ENCODE peak calls at places on chromosome 7, in ten cellular contexts. One of them, this sample, is unnamed.

GRCh38 chr7:118870187-118870586 is 645.7 kb downstream of the ANKRD7 start:
- DNase-seq in IMR-90: no peak
- DNase-seq in A549: peak; percentile 5
- DNase-seq in ovary: no peak
- DNase-seq in H54: no peak
- DNase-seq in prostate gland: no peak
- DNase-seq in transverse colon: no peak
- DNase-seq in uterus: no peak
- DNase-seq in adrenal gland: no peak
- DNase-seq in HCT116: peak; percentile 12
- DNase-seq in this sample: no peak

GRCh38 chr7:139823855-139824670 is 5.0 kb upstream of the TBXAS1 start:
- DNase-seq in uterus: peak; percentile 44
- DNase-seq in adrenal gland: no peak
- DNase-seq in A549: no peak
- DNase-seq in H54: no peak
- DNase-seq in HCT116: no peak
- DNase-seq in prostate gland: no peak
- DNase-seq in IMR-90: peak; percentile 90
- DNase-seq in ovary: peak; percentile 20
- DNase-seq in transverse colon: no peak
- DNase-seq in this sample: no peak

GRCh38 chr7:78279035-78279434 is 480.5 kb downstream of the PHTF2 start:
- DNase-seq in transverse colon: no peak
- DNase-seq in adrenal gland: no peak
- DNase-seq in prostate gland: no peak
- DNase-seq in IMR-90: peak; percentile 91
- DNase-seq in A549: no peak
- DNase-seq in uterus: no peak
- DNase-seq in HCT116: no peak
- DNase-seq in ovary: no peak
- DNase-seq in H54: peak; percentile 23
- DNase-seq in this sample: no peak

GRCh38 chr7:85232068-85232467 is 45.2 kb upstream of the SEMA3D start:
- DNase-seq in ovary: no peak
- DNase-seq in A549: no peak
- DNase-seq in HCT116: no peak
- DNase-seq in transverse colon: no peak
- DNase-seq in prostate gland: no peak
- DNase-seq in adrenal gland: no peak
- DNase-seq in H54: no peak
- DNase-seq in IMR-90: no peak
- DNase-seq in uterus: no peak
- DNase-seq in this sample: no peak

GRCh38 chr7:114959931-114960330 is 38.0 kb downstream of the MDFIC start:
- DNase-seq in A549: no peak
- DNase-seq in adrenal gland: no peak
- DNase-seq in uterus: no peak
- DNase-seq in H54: no peak
- DNase-seq in ovary: no peak
- DNase-seq in transverse colon: no peak
- DNase-seq in HCT116: no peak
- DNase-seq in IMR-90: peak; percentile 52
- DNase-seq in prostate gland: no peak
- DNase-seq in this sample: no peak

GRCh38 chr7:20784311-20785210 is 2.1 kb downstream of the SP8 start:
- DNase-seq in transverse colon: no peak
- DNase-seq in uterus: no peak
- DNase-seq in prostate gland: no peak
- DNase-seq in ovary: no peak
- DNase-seq in adrenal gland: no peak
- DNase-seq in A549: peak; percentile 40
- DNase-seq in HCT116: no peak
- DNase-seq in IMR-90: no peak
- DNase-seq in H54: no peak
- DNase-seq in this sample: no peak

GRCh38 chr7:8303904-8304528 is 42.0 kb upstream of the ICA1 start:
- DNase-seq in transverse colon: no peak
- DNase-seq in H54: no peak
- DNase-seq in prostate gland: no peak
- DNase-seq in A549: peak; percentile 56
- DNase-seq in IMR-90: no peak
- DNase-seq in uterus: no peak
- DNase-seq in ovary: no peak
- DNase-seq in adrenal gland: no peak
- DNase-seq in HCT116: peak; percentile 26
- DNase-seq in this sample: no peak

GRCh38 chr7:139396323-139396951 is 36.7 kb downstream of the LUC7L2 start:
- DNase-seq in ovary: no peak
- DNase-seq in HCT116: no peak
- DNase-seq in transverse colon: no peak
- DNase-seq in IMR-90: peak; percentile 13
- DNase-seq in uterus: no peak
- DNase-seq in prostate gland: no peak
- DNase-seq in H54: no peak
- DNase-seq in A549: no peak
- DNase-seq in adrenal gland: no peak
- DNase-seq in this sample: no peak

GRCh38 chr7:46131916-46132795 is 211.1 kb upstream of the IGFBP3 start:
- DNase-seq in IMR-90: no peak
- DNase-seq in transverse colon: no peak
- DNase-seq in adrenal gland: no peak
- DNase-seq in HCT116: no peak
- DNase-seq in ovary: no peak
- DNase-seq in A549: peak; percentile 40
- DNase-seq in uterus: no peak
- DNase-seq in prostate gland: no peak
- DNase-seq in H54: no peak
- DNase-seq in this sample: peak; percentile 61

GRCh38 chr7:65251851-65252620 is 121.6 kb upstream of the ZNF92 start:
- DNase-seq in HCT116: peak; percentile 71
- DNase-seq in adrenal gland: peak; percentile 54
- DNase-seq in transverse colon: no peak
- DNase-seq in IMR-90: peak; percentile 19
- DNase-seq in prostate gland: peak; percentile 14
- DNase-seq in ovary: no peak
- DNase-seq in uterus: peak; percentile 25
- DNase-seq in H54: peak; percentile 50
- DNase-seq in A549: peak; percentile 83
- DNase-seq in this sample: peak; percentile 64

GRCh38 chr7:70392282-70392681 is 739.7 kb upstream of the GALNT17 start:
- DNase-seq in A549: no peak
- DNase-seq in adrenal gland: no peak
- DNase-seq in transverse colon: no peak
- DNase-seq in uterus: no peak
- DNase-seq in HCT116: no peak
- DNase-seq in H54: no peak
- DNase-seq in prostate gland: no peak
- DNase-seq in ovary: no peak
- DNase-seq in IMR-90: no peak
- DNase-seq in this sample: no peak

GRCh38 chr7:34191041-34191440 is 285.7 kb downstream of the BMPER start:
- DNase-seq in ovary: no peak
- DNase-seq in A549: no peak
- DNase-seq in transverse colon: no peak
- DNase-seq in H54: no peak
- DNase-seq in IMR-90: no peak
- DNase-seq in uterus: no peak
- DNase-seq in adrenal gland: no peak
- DNase-seq in prostate gland: peak; percentile 63
- DNase-seq in HCT116: no peak
- DNase-seq in this sample: no peak

GRCh38 chr7:154835924-154836529 is 166.9 kb downstream of the PAXIP1 start:
- DNase-seq in H54: no peak
- DNase-seq in uterus: no peak
- DNase-seq in transverse colon: no peak
- DNase-seq in prostate gland: no peak
- DNase-seq in ovary: no peak
- DNase-seq in adrenal gland: no peak
- DNase-seq in IMR-90: no peak
- DNase-seq in HCT116: no peak
- DNase-seq in A549: no peak
- DNase-seq in this sample: no peak

GRCh38 chr7:134784251-134785049 is 5.0 kb downstream of the CALD1 start:
- DNase-seq in ovary: peak; percentile 43
- DNase-seq in adrenal gland: peak; percentile 8
- DNase-seq in H54: no peak
- DNase-seq in transverse colon: no peak
- DNase-seq in HCT116: no peak
- DNase-seq in uterus: peak; percentile 43
- DNase-seq in IMR-90: no peak
- DNase-seq in A549: no peak
- DNase-seq in prostate gland: no peak
- DNase-seq in this sample: peak; percentile 10
- TF ChIP-seq POLR2A in ovary: no peak
- TF ChIP-seq POLR2A in adrenal gland: no peak
- TF ChIP-seq POLR2A in H54: no peak
- TF ChIP-seq POLR2A in transverse colon: no peak
- TF ChIP-seq POLR2A in HCT116: no peak
- TF ChIP-seq POLR2A in uterus: no peak
- TF ChIP-seq POLR2A in IMR-90: no peak
- TF ChIP-seq POLR2A in A549: no peak
- TF ChIP-seq POLR2A in prostate gland: no peak
- TF ChIP-seq POLR2A in this sample: no peak

GRCh38 chr7:23533160-23533559 is 1.4 kb upstream of the TRA2A start:
- DNase-seq in transverse colon: no peak
- DNase-seq in adrenal gland: no peak
- DNase-seq in uterus: no peak
- DNase-seq in HCT116: no peak
- DNase-seq in prostate gland: no peak
- DNase-seq in H54: no peak
- DNase-seq in IMR-90: no peak
- DNase-seq in ovary: no peak
- DNase-seq in A549: no peak
- DNase-seq in this sample: no peak

GRCh38 chr7:23529262-23529859 is 2.4 kb downstream of the TRA2A start:
- DNase-seq in prostate gland: no peak
- DNase-seq in transverse colon: no peak
- DNase-seq in HCT116: no peak
- DNase-seq in uterus: no peak
- DNase-seq in A549: no peak
- DNase-seq in adrenal gland: no peak
- DNase-seq in IMR-90: no peak
- DNase-seq in ovary: no peak
- DNase-seq in H54: no peak
- DNase-seq in this sample: no peak

GRCh38 chr7:23530355-23530754 is 1.4 kb downstream of the TRA2A start:
- DNase-seq in ovary: no peak
- DNase-seq in H54: no peak
- DNase-seq in IMR-90: peak; percentile 31
- DNase-seq in uterus: no peak
- DNase-seq in prostate gland: no peak
- DNase-seq in A549: peak; percentile 47
- DNase-seq in HCT116: no peak
- DNase-seq in adrenal gland: no peak
- DNase-seq in transverse colon: no peak
- DNase-seq in this sample: no peak

GRCh38 chr7:23531794-23532489 is at the start of gene TRA2A:
- DNase-seq in A549: peak; percentile 96
- DNase-seq in uterus: peak; percentile 98
- DNase-seq in H54: peak; percentile 98
- DNase-seq in HCT116: peak; percentile 89
- DNase-seq in prostate gland: peak; percentile 98
- DNase-seq in ovary: peak; percentile 99
- DNase-seq in adrenal gland: peak; percentile 98
- DNase-seq in IMR-90: peak; percentile 92
- DNase-seq in transverse colon: peak; percentile 98
- DNase-seq in this sample: peak; percentile 98

GRCh38 chr7:23530901-23531793 is 634 bp downstream of the TRA2A start:
- DNase-seq in adrenal gland: peak; percentile 77
- DNase-seq in transverse colon: peak; percentile 50
- DNase-seq in H54: peak; percentile 67
- DNase-seq in uterus: peak; percentile 67
- DNase-seq in HCT116: no peak
- DNase-seq in prostate gland: peak; percentile 60
- DNase-seq in IMR-90: peak; percentile 59
- DNase-seq in ovary: peak; percentile 65
- DNase-seq in A549: peak; percentile 70
- DNase-seq in this sample: peak; percentile 67
- TF ChIP-seq POLR2A in adrenal gland: no peak
- TF ChIP-seq POLR2A in transverse colon: no peak
- TF ChIP-seq POLR2A in H54: no peak
- TF ChIP-seq POLR2A in uterus: no peak
- TF ChIP-seq POLR2A in HCT116: no peak
- TF ChIP-seq POLR2A in prostate gland: no peak
- TF ChIP-seq POLR2A in IMR-90: no peak
- TF ChIP-seq POLR2A in ovary: peak; percentile 29
- TF ChIP-seq POLR2A in A549: no peak
- TF ChIP-seq POLR2A in this sample: no peak

DNA sequence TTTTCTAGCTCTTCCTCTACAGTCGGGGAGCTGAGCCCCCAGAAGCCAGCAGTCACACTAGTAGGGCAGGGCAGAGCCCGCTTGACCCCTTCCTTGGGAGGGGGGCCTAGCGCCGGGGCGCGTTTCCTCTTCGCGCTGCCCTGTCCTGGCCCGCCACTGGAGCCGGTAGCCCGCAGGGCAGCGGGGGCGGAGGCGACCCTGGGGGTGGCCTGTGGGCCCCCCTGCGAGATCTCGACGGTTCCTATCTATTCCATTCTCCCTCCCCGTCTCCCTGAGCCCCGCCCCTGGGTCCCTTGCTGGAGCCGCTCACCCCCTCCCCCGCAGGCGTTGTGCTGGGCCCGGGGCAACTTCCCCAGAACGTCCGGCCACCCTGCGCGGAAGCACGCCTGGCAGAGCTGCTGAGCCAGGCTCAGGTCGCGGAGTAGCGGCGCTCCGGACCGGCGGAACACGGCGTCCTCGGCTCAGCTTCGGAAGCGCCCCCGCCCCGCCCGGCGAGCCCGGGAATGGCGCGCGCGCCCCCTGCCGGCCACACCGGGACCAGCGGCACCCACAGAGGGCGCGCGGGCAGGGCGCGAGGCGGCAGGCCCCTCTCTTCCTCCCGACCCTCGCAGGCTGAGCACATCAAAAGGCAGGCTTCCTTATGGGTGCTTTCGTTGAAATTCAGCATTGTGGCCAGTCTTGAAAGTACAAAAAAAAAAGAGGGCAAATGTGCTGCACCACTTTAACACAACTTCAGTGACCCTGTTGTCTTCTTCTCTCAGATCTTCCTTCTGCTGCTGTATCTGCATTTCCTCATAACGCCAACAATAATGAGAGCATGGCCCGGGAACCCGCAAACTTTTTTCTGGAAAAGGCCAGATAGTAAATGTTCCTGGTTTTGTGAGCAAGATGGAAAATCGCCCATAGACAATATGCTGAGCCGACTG is 327.6 kb downstream of the TNS3 start:
- DNase-seq in adrenal gland: peak; percentile 86
- DNase-seq in IMR-90: peak; percentile 35
- DNase-seq in prostate gland: peak; percentile 67
- DNase-seq in H54: peak; percentile 92
- DNase-seq in A549: peak; percentile 59
- DNase-seq in ovary: peak; percentile 86
- DNase-seq in transverse colon: peak; percentile 82
- DNase-seq in uterus: peak; percentile 84
- DNase-seq in HCT116: no peak
- DNase-seq in this sample: peak; percentile 88
- TF ChIP-seq POLR2A in adrenal gland: peak; percentile 28
- TF ChIP-seq POLR2A in IMR-90: no peak
- TF ChIP-seq POLR2A in prostate gland: no peak
- TF ChIP-seq POLR2A in H54: peak; percentile 73
- TF ChIP-seq POLR2A in A549: peak; percentile 41
- TF ChIP-seq POLR2A in ovary: peak; percentile 19
- TF ChIP-seq POLR2A in transverse colon: peak; percentile 26
- TF ChIP-seq POLR2A in uterus: no peak
- TF ChIP-seq POLR2A in HCT116: no peak
- TF ChIP-seq POLR2A in this sample: no peak

GRCh38 chr7:50449881-50450690 is at the start of gene FIGNL1:
- DNase-seq in HCT116: peak; percentile 55
- DNase-seq in A549: peak; percentile 82
- DNase-seq in IMR-90: peak; percentile 68
- DNase-seq in transverse colon: peak; percentile 79
- DNase-seq in prostate gland: peak; percentile 44
- DNase-seq in uterus: peak; percentile 45
- DNase-seq in adrenal gland: peak; percentile 78
- DNase-seq in H54: peak; percentile 94
- DNase-seq in ovary: peak; percentile 55
- DNase-seq in this sample: peak; percentile 78
- TF ChIP-seq POLR2A in HCT116: no peak
- TF ChIP-seq POLR2A in A549: peak; percentile 81
- TF ChIP-seq POLR2A in IMR-90: no peak
- TF ChIP-seq POLR2A in transverse colon: peak; percentile 46
- TF ChIP-seq POLR2A in prostate gland: no peak
- TF ChIP-seq POLR2A in uterus: no peak
- TF ChIP-seq POLR2A in adrenal gland: peak; percentile 17
- TF ChIP-seq POLR2A in H54: peak; percentile 93
- TF ChIP-seq POLR2A in ovary: no peak
- TF ChIP-seq POLR2A in this sample: peak; percentile 63